ENCODE peak calls at places on chromosomes 12 and 14, in five cellular contexts. T is cardiac muscle cell, Y is uterus, V is H9, F is heart right ventricle. I is an unnamed sample.

GRCh38 chr12:103665971-103666370 is 78.9 kb downstream of the STAB2 start:
- DNase-seq in F (no peak), V (no peak), Y (no peak), T (no peak), I (no peak)

GRCh38 chr12:65685514-65685913 is 138.8 kb upstream of the HMGA2 start:
- DNase-seq in F (no peak), Y (no peak), T (peak; percentile 60), V (no peak), I (no peak)

GRCh38 chr14:67269338-67270060 is 28.3 kb downstream of the PALS1 start:
- DNase-seq in T (peak; percentile 88), V (no peak), F (no peak), Y (no peak), I (no peak)

GRCh38 chr12:45704968-45705367 is 24.5 kb upstream of the ARID2 start:
- DNase-seq in T (no peak), V (no peak), Y (no peak), F (no peak), I (no peak)

GRCh38 chr12:11729008-11729407 is 79.5 kb downstream of the ETV6 start:
- DNase-seq in T (no peak), V (no peak), F (no peak), Y (no peak), I (no peak)

GRCh38 chr14:23177181-23177580 is 6.3 kb downstream of the SLC7A8 start:
- DNase-seq in T (no peak), V (no peak), F (no peak), Y (no peak), I (no peak)

GRCh38 chr14:23623962-23624361 is 12.2 kb upstream of the DHRS2 start:
- DNase-seq in T (no peak), F (no peak), V (no peak), Y (no peak), I (no peak)

GRCh38 chr12:26689281-26689841 is 143.6 kb downstream of the ITPR2 start:
- DNase-seq in T (no peak), Y (no peak), V (no peak), F (no peak), I (no peak)

GRCh38 chr14:73753887-73754880 is 40.0 kb upstream of the PNMA1 start:
- DNase-seq in F (no peak), T (peak; percentile 38), V (peak; percentile 23), Y (no peak), I (no peak)

GRCh38 chr14:92650581-92651105 is 97.8 kb downstream of the LGMN start:
- DNase-seq in T (no peak), Y (no peak), V (no peak), F (no peak), I (no peak)

GRCh38 chr12:106139422-106140141 is 828 bp upstream of the NUAK1 start:
- DNase-seq in T (peak; percentile 69), Y (peak; percentile 81), V (peak; percentile 95), F (peak; percentile 79), I (no peak)

GRCh38 chr12:58044966-58045365 is 103.6 kb downstream of the ATP23 start:
- DNase-seq in V (no peak), F (no peak), Y (no peak), T (no peak), I (no peak)

GRCh38 chr12:57816855-57817151 is 1.7 kb downstream of the AVIL start:
- DNase-seq in F (peak; percentile 40), V (no peak), Y (peak; percentile 59), T (peak; percentile 82), I (no peak)

GRCh38 chr14:50083467-50084337 is 32.7 kb downstream of the VCPKMT start:
- DNase-seq in Y (no peak), V (no peak), F (no peak), T (no peak), I (no peak)

GRCh38 chr14:104744484-104744883 is 8.5 kb upstream of the SIVA1 start:
- DNase-seq in T (no peak), F (no peak), Y (no peak), V (no peak), I (no peak)
- H3K27ac ChIP-seq in T (no peak overlapping the region), F (no peak overlapping the region), Y (no peak overlapping the region), V (no peak overlapping the region), I (no peak overlapping the region)

GRCh38 chr12:95601091-95601490 is 49.8 kb upstream of the USP44 start:
- DNase-seq in F (no peak), T (no peak), V (no peak), Y (no peak), I (no peak)
- H3K27ac ChIP-seq in F (no peak overlapping the region), T (no peak overlapping the region), V (no peak overlapping the region), Y (no peak overlapping the region), I (no peak overlapping the region)

GRCh38 chr14:71121711-71122110 is 214.5 kb downstream of the PCNX1 start:
- DNase-seq in Y (no peak), T (no peak), F (no peak), V (no peak), I (no peak)

GRCh38 chr14:71116206-71117122 is 209.2 kb downstream of the PCNX1 start:
- DNase-seq in F (no peak), Y (no peak), T (no peak), V (no peak), I (no peak)

GRCh38 chr14:71119832-71120231 is 212.6 kb downstream of the PCNX1 start:
- DNase-seq in Y (no peak), V (no peak), T (no peak), F (no peak), I (no peak)

GRCh38 chr14:71117839-71118743 is 210.8 kb downstream of the PCNX1 start:
- DNase-seq in V (no peak), T (peak; percentile 83), F (no peak), Y (no peak), I (peak; percentile 88)

DNA sequence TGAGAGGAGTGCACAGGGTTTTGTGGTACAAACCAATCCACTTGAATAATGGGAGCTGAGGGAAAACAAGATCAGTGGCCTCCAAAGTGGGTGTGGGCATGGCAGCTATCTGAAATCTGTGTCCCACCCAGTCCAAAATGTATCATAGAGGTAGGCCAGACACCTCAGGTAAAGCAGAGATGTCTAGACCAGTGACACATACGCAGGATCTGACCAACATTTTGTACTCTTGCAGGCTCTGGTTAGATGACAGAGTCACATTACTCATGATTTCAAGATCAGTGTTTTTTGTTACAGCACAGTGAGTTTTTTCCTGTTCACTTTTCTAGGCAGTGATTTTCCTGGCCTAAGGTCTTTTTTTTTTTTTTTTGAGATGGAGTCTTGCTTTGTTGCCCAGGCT is 211.8 kb downstream of the PCNX1 start:
- DNase-seq in F (no peak), V (no peak), T (no peak), Y (no peak), I (peak; percentile 88)
- H3K27ac ChIP-seq in F (no peak overlapping the region), V (no peak overlapping the region), T (peak overlapping the region; percentile 35), Y (no peak overlapping the region), I (peak overlapping the region; percentile 100)

GRCh38 chr14:86570371-86570770 is 1040.4 kb downstream of the FLRT2 start:
- DNase-seq in F (no peak), T (no peak), Y (no peak), V (no peak), I (no peak)

GRCh38 chr14:86575141-86575540 is 1045.2 kb downstream of the FLRT2 start:
- DNase-seq in F (no peak), Y (no peak), T (peak; percentile 2), V (no peak), I (no peak)

GRCh38 chr14:86574026-86574777 is 1044.3 kb downstream of the FLRT2 start:
- DNase-seq in Y (no peak), F (no peak), V (no peak), T (peak; percentile 65), I (no peak)

GRCh38 chr14:86574778-86575129 is 1044.8 kb downstream of the FLRT2 start:
- DNase-seq in Y (no peak), T (no peak), F (no peak), V (no peak), I (no peak)
- H3K27ac ChIP-seq in Y (no peak overlapping the region), T (no peak overlapping the region), F (no peak overlapping the region), V (no peak overlapping the region), I (no peak overlapping the region)

GRCh38 chr12:123910057-123910456 is 62.6 kb downstream of the CCDC92 start:
- DNase-seq in Y (no peak), V (no peak), T (no peak), F (no peak), I (no peak)
- H3K27ac ChIP-seq in Y (no peak overlapping the region), V (no peak overlapping the region), T (peak overlapping the region; percentile 51), F (no peak overlapping the region), I (no peak overlapping the region)

DNA sequence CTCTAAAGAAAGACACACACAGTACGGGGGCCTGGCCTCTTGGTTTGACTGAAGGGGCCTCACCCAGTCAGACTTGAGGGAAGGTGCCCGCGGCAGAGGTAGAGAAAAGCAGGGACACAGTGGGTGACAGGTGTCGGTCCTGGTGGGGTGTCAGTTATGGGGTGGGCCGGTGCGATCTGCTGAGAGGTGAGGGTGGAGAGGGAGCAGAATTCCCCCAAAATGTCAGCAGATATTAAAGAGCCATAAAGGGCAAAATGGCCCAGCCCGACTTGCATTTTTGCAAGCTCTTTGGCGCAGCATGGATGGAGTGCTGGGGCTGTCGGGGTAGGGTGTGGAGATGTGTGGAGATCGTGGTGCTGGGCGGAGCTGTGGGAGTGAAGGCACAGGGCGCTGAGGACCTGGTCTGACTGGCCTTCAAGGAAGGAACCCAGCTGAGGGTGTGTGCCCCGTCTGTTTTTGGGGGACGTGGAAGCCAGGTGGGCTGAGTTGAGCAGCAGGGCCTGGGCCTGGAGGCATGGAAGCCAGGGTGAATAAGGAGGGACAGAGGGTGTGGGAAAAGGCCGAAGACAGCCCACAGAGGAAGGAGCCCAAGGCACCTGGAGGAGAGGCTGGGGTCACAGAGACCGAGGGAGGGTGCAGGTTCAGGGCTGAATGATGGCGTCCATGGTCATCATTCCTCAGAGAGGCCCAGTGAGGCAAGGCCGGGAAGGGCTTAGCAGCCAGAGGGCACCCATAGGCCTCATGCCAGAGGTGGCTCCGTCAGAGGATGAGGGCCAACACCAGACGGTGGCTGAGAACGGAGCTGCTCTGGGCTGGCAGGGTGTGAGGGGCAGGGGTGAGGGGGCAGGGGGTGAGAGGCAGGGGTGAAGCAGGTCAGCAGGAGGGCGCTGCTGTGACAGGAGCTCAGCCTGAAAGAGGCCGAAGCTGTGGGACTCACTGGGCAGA is 48.2 kb upstream of the DYNC1H1 start:
- DNase-seq in F (no peak), V (no peak), Y (no peak), T (no peak), I (no peak)
- H3K27ac ChIP-seq in F (no peak overlapping the region), V (no peak overlapping the region), Y (no peak overlapping the region), T (no peak overlapping the region), I (no peak overlapping the region)

DNA sequence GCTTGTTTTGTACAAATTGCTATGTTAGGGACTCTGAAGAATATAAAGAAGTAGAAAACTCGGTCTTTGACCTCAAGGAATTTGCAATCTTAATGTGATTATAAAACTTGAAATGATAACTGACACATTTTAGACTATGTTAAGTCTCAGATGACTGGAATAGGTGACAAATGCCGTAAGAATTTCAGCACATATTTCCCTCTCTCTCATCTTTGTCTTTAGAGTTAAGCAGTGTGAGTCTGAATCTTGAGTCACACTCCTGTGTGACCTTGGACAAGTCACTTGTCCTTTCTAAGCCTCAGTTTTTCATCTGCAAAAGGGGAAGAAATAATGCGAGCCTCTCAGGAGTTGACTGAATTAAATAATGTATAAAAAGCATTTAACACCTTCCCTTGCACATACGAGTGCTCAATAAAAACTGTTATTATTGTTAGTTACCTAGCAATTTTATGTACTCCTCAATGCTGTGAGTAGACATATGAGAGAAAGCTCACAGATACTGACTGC is 103.7 kb downstream of the DYRK2 start:
- DNase-seq in F (no peak), Y (no peak), V (no peak), T (no peak), I (no peak)
- H3K27ac ChIP-seq in F (no peak overlapping the region), Y (no peak overlapping the region), V (no peak overlapping the region), T (no peak overlapping the region), I (no peak overlapping the region)

DNA sequence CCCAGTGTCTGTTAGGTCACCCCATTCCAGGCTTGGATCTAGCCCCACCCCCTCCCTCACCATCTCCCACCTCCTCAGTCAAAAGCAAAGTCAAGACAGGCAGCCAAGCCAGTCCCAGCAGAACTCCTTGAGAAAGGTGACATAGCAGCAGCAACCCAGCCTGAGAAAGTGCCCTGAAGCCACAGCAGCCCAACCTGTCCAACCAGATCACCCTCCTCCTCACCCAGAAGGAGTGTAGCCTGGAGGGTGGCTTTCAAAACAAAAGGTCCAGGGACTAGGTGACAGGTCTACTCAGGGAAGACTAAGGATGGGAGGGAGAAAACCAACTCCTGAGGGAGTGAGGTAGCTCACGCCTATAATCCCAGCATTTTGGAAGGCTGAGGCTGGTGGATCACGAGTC is 5.2 kb downstream of the RAB15 start:
- DNase-seq in T (no peak), V (no peak), F (no peak), Y (no peak), I (no peak)
- H3K27ac ChIP-seq in T (no peak overlapping the region), V (no peak overlapping the region), F (no peak overlapping the region), Y (no peak overlapping the region), I (no peak overlapping the region)

I was measured in keratinocyte.